ENCODE peak calls at places on chromosomes 4 and X, in four cellular contexts. O is NCI-H524 treated with DMSO at 0.1 percent for 48 hours, A is NAMALWA, I is activated T-cell treated with anti-CD3 and anti-CD28 coated beads for 1 hour. S is an unnamed sample.

GRCh38 chrX:23954396-23954795 is 46.6 kb downstream of the CXorf58 start:
- DNase-seq in O (no peak), A (no peak), I (no peak), S (no peak)

GRCh38 chr4:173370130-173370476 is 651 bp upstream of the SAP30 start:
- DNase-seq in O (no peak), A (no peak), I (peak), S (peak)

GRCh38 chr4:1883583-1883982 is 12.4 kb downstream of the NSD2 start:
- DNase-seq in O (no peak), A (no peak), I (no peak), S (no peak)

GRCh38 chr4:113810906-113811305 is 49.4 kb upstream of the CAMK2D start:
- DNase-seq in O (no peak), A (no peak), I (no peak), S (no peak)

GRCh38 chr4:141047228-141047884 is 85.9 kb downstream of the RNF150 start:
- DNase-seq in O (no peak), A (no peak), I (no peak), S (no peak)

GRCh38 chrX:130114141-130114561 is 3.9 kb upstream of the ELF4 start:
- DNase-seq in O (no peak), A (no peak), I (no peak), S (no peak)

GRCh38 chr4:160877087-160877790 is 1286.6 kb downstream of the FSTL5 start:
- DNase-seq in O (no peak), A (no peak), I (no peak), S (no peak)

GRCh38 chrX:10952619-10953018 is 158.5 kb upstream of the HCCS start:
- DNase-seq in O (no peak), A (no peak), I (no peak), S (no peak)